ENCODE peak calls at places on chromosomes 11 and 22, in seven cellular contexts. C is BE2C, I is AG04450, S is pancreas, Q is body of pancreas, J is HL-60, T is mammary epithelial cell. O is an unnamed sample. For H3K27me3, the result is how much of the 10 kb centered on the place peaks cover.

GRCh38 chr22:19933328-19934241 is 8.0 kb upstream of the COMT start:
- DNase-seq in Q (no peak), J (no peak), I (no peak), C (no peak), T (no peak), S (no peak), O (no peak)

GRCh38 chr11:10688401-10688800 is 5.2 kb downstream of the IRAG1 start:
- DNase-seq in I (no peak), C (no peak), T (peak), J (no peak), Q (no peak), S (no peak), O (no peak)

GRCh38 chr11:32435152-32435480 is 223 bp downstream of the WT1 start:
- DNase-seq in J (peak), T (no peak), I (no peak), C (peak), Q (no peak), S (no peak), O (no peak)

GRCh38 chr11:77081976-77082836 is 15.4 kb downstream of the CAPN5 start:
- DNase-seq in Q (peak), S (peak), C (peak), T (no peak), J (no peak), I (no peak), O (no peak)

GRCh38 chr22:44003016-44003775 is 20.9 kb upstream of the PARVB start:
- DNase-seq in J (no peak), Q (no peak), S (no peak), C (no peak), T (no peak), I (no peak), O (no peak)

GRCh38 chr11:33534575-33534974 is 166.1 kb downstream of the C11orf91 start:
- DNase-seq in S (no peak), Q (no peak), C (no peak), J (no peak), T (peak), I (no peak), O (no peak)

GRCh38 chr11:2928605-2929510 is at the start of gene PHLDA2:
- DNase-seq in T (peak), S (peak), Q (peak), I (peak), C (no peak), J (peak), O (no peak)

GRCh38 chr11:65090628-65091027 is 5.4 kb upstream of the VPS51 start:
- DNase-seq in Q (no peak), T (no peak), S (no peak), I (no peak), C (no peak), J (no peak), O (no peak)

GRCh38 chr11:78851883-78852586 is 277.4 kb upstream of the NARS2 start:
- DNase-seq in J (no peak), T (no peak), Q (no peak), S (no peak), C (peak), I (no peak), O (no peak)

GRCh38 chr11:63680842-63681207 is 475 bp upstream of the RTN3 start:
- DNase-seq in I (no peak), Q (no peak), J (no peak), C (no peak), T (peak), S (no peak), O (no peak)

DNA sequence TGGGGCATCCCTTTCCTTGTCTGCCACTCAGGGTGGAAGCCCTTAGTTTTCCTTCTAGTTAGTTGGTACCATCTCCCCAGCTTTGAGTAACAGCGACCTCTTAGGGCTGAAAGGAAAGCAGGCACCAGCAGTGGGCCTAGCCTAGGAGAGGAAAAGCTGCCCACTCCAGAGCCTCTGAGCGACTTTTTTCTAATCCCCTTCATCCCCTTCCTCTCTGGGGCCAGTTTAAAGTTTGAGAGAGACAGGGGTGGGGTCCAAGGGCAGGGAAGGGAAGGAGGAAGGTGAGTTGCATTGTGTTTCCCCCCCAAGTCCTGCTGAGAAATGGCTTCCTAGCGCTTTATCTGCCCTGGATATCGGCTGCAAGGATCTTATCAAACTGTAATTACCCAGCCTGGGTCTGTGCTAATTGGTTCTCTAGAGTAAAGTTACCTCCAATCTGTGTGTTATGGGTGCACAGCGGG is 573.9 kb upstream of the CADM1 start:
- DNase-seq in J (no peak), I (no peak), C (peak), Q (no peak), T (no peak), S (no peak), O (no peak)
- TF ChIP-seq CTCF in J (no peak), I (peak), C (peak), Q (no peak), T (peak), S (no peak), O (no peak)

GRCh38 chr11:116189378-116190170 is 583.2 kb downstream of the BUD13 start:
- DNase-seq in C (no peak), I (no peak), S (no peak), Q (no peak), T (no peak), J (no peak), O (no peak)
- H3K27me3 ChIP-seq in C (under half), I (under half), S (under half), Q (under half), T (under half), J (under half), O (under half)

GRCh38 chr11:60130496-60130895 is 42.0 kb downstream of the MS4A2 start:
- DNase-seq in I (no peak), T (peak), Q (peak), C (no peak), J (no peak), S (no peak), O (no peak)
- TF ChIP-seq CTCF in I (no peak), T (peak), Q (peak), C (peak), J (peak), S (peak), O (no peak)

DNA sequence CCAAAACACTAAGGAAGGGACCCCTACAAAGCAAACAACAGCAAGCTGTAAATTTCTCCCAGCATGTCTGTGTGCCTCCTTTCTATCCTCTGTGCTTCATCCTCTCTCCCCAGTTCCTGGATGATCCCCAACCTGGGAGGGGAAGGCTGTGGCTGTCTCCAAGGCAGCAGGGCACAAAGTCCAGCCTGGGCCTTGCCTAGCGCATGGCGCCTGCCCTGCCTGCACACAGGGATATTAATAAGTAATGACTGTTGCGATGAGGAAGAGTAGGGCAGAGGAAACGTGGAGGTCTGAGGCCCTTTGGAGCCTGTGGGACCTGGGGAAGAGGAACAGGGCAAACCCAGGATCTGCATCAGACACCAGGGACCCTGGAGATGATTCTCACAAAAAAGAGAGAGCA is 2.0 kb downstream of the USH1C start:
- DNase-seq in T (no peak), C (no peak), Q (peak), I (no peak), S (peak), J (no peak), O (no peak)
- H3K27me3 ChIP-seq in T (under half), C (under half), Q (under half), I (under half), S (under half), J (under half), O (under half)